ENCODE peak calls at places on chromosome 20, in eight cellular contexts. E, S, O, R, N, B, C and Z are unnamed samples.

GRCh38 chr20:40251284-40251932 is 437.6 kb downstream of the MAFB start:
- DNase-seq in S (no peak), B (no peak), N (peak; percentile 10), R (no peak), O (no peak), E (peak; percentile 50), C (peak; percentile 45), Z (no peak)

GRCh38 chr20:1122388-1123315 is 4.2 kb downstream of the PSMF1 start:
- DNase-seq in C (no peak), O (no peak), E (peak; percentile 35), S (no peak), R (no peak), B (no peak), N (peak; percentile 56), Z (peak; percentile 42)

GRCh38 chr20:46999821-47000465 is 105.3 kb downstream of the EYA2 start:
- DNase-seq in B (no peak), O (no peak), R (no peak), N (peak; percentile 74), C (no peak), S (no peak), E (no peak), Z (no peak)

GRCh38 chr20:63086421-63087235 is 79.9 kb upstream of the BHLHE23 start:
- DNase-seq in N (no peak), C (no peak), B (no peak), S (no peak), O (no peak), E (no peak), R (no peak), Z (no peak)

GRCh38 chr20:59808729-59809381 is 124.6 kb downstream of the SYCP2 start:
- DNase-seq in R (no peak), O (no peak), B (no peak), N (no peak), C (peak; percentile 15), E (no peak), S (peak; percentile 7), Z (no peak)

GRCh38 chr20:37189617-37190016 is 10.3 kb upstream of the MROH8 start:
- DNase-seq in R (no peak), N (no peak), C (no peak), B (no peak), O (no peak), S (no peak), E (no peak), Z (no peak)

GRCh38 chr20:31684153-31685003 is 38.3 kb downstream of the BCL2L1 start:
- DNase-seq in B (no peak), R (no peak), O (no peak), E (peak; percentile 81), S (no peak), N (peak; percentile 46), C (no peak), Z (peak; percentile 45)

GRCh38 chr20:50229156-50229605 is 38.6 kb downstream of the CEBPB start:
- DNase-seq in E (no peak), C (no peak), N (no peak), B (no peak), S (no peak), O (no peak), R (no peak), Z (no peak)

GRCh38 chr20:61046721-61047351 is 205.2 kb upstream of the CDH4 start:
- DNase-seq in S (no peak), C (no peak), R (no peak), E (no peak), B (no peak), N (no peak), O (no peak), Z (no peak)